ENCODE peak calls at places on chromosomes 13 and 19, in five cellular contexts. B is body of pancreas, R is lower lobe of right lung, F is heart right ventricle, T is cardiac muscle cell. N is an unnamed sample. For H3K9me3, the result is how much of the 10 kb centered on the place peaks cover.

GRCh38 chr19:19185853-19186728 is 5.9 kb downstream of the BORCS8 start:
- DNase-seq in F (no peak), T (peak), B (peak), R (no peak), N (peak)

GRCh38 chr19:48342841-48343540 is 17.6 kb downstream of the EMP3 start:
- DNase-seq in F (no peak), R (no peak), T (peak), B (no peak), N (no peak)

GRCh38 chr13:61880576-61881283 is 465.1 kb upstream of the PCDH20 start:
- DNase-seq in F (no peak), T (peak), R (no peak), B (peak), N (no peak)

GRCh38 chr13:26401069-26401468 is 147.1 kb downstream of the CDK8 start:
- DNase-seq in F (no peak), T (no peak), B (no peak), R (no peak), N (no peak)

GRCh38 chr19:46218160-46218559 is 11.4 kb upstream of the IGFL1 start:
- DNase-seq in T (peak), R (no peak), F (no peak), B (no peak), N (no peak)

GRCh38 chr19:39951686-39952085 is 17.3 kb upstream of the FCGBP start:
- DNase-seq in F (no peak), T (peak), B (no peak), R (no peak), N (no peak)

GRCh38 chr19:32530773-32531172 is 50.2 kb upstream of the PDCD5 start:
- DNase-seq in B (no peak), F (no peak), T (no peak), R (no peak), N (no peak)

GRCh38 chr13:97621631-97622030 is 187.7 kb downstream of the RAP2A start:
- DNase-seq in F (no peak), R (no peak), T (no peak), B (no peak), N (no peak)

GRCh38 chr13:19178901-19179593 is 2.6 kb downstream of the TUBA3C start:
- DNase-seq in B (peak), F (no peak), R (no peak), T (no peak), N (no peak)
- H3K9me3 ChIP-seq in B (under half), F (under half), R (under half), T (under half), N (under half)

DNA sequence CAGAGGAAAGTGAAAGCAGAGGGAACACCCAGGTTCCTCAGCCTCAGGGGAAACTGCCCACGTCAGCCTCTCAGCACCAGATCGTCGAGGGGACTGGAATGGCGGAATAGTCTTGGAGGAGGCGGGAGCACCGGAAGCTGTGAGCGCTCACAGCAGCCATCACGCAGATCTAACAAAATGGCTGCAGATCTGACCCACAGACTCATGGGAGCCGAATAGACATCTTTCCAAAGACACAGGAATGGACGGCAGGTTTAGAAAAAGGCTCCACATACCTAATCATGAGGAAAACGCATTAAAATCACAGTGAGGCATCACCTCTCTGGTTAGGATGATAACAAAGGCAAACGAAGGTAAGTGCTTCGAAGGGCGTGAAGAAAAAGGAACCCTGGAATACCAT is 11.8 kb upstream of the LILRA2 start:
- DNase-seq in T (no peak), F (no peak), R (no peak), B (no peak), N (no peak)
- H3K9me3 ChIP-seq in T (under half), F (under half), R (under half), B (under half), N (under half)

GRCh38 chr19:56971230-56971629 is 130.7 kb upstream of the PEG3 start:
- DNase-seq in T (no peak), B (no peak), F (no peak), R (no peak), N (no peak)

GRCh38 chr19:56973713-56974553 is 133.4 kb upstream of the PEG3 start:
- DNase-seq in R (no peak), T (no peak), B (no peak), F (no peak), N (no peak)

GRCh38 chr19:56974554-56975207 is 134.2 kb upstream of the PEG3 start:
- DNase-seq in R (no peak), T (no peak), B (no peak), F (no peak), N (no peak)

GRCh38 chr19:56969726-56970125 is 129.2 kb upstream of the PEG3 start:
- DNase-seq in B (no peak), R (no peak), T (no peak), F (no peak), N (no peak)

GRCh38 chr19:56972291-56972914 is 131.9 kb upstream of the PEG3 start:
- DNase-seq in R (no peak), F (no peak), B (no peak), T (no peak), N (no peak)
- H3K9me3 ChIP-seq in R (under half), F (under half), B (under half), T (under half), N (under half)

GRCh38 chr19:21264891-21265290 is 64.3 kb downstream of the ZNF708 start:
- DNase-seq in R (no peak), F (no peak), T (no peak), B (no peak), N (no peak)
- H3K9me3 ChIP-seq in R (under half), F (under half), T (under half), B (under half), N (under half)

DNA sequence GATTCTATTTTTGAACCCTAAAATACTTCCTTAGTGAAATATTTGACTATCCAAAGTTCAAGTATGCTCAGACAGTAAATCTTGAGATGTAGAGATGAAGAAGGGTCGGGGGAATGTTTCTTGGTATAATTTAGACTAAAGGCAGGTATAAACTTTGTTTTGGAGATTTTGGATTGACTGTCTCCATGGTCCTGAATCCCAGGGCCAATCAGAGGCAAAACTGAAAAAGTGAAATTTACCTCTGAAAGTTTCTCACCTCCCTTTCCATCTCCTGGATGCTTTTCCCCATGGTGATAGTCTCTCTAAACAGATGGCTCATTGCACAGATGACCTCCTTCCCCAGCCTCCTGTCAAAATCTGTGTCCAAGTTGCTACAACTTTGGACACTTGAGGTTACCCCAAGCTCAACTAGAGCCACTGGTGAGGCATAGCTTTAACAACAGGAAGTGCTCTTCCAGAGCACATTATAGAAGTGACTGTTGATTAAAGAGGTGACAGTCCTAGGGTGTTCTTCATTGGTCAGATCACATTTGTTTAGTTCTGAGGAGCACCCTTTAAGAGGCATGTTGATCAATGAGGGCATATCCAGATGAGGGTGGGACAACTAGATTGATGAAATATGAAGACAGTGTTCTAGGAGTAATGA is 128.4 kb downstream of the AKAP11 start:
- DNase-seq in T (no peak), F (no peak), B (no peak), R (no peak), N (no peak)
- H3K9me3 ChIP-seq in T (under half), F (under half), B (under half), R (under half), N (under half)

N was measured in T-helper 17 cell.